ENCODE peak calls at places on chromosomes 4 and X, in seven cellular contexts. G is HCT116, M is K562, H is SK-N-SH, E is HepG2, K is H1, W is GM12878. V is an unnamed sample.

GRCh38 chr4:48602763-48603162 is 112.7 kb downstream of the ZAR1 start:
- DNase-seq in G (no peak), M (no peak), H (no peak), E (no peak), K (no peak), W (no peak), V (peak; percentile 32)

GRCh38 chr4:92387459-92388069 is 83.8 kb downstream of the GRID2 start:
- DNase-seq in G (peak; percentile 68), M (peak; percentile 3), H (peak; percentile 17), E (peak; percentile 30), K (peak; percentile 13), W (peak; percentile 4), V (peak; percentile 60)

GRCh38 chr4:119755599-119755998 is 127.0 kb upstream of the PDE5A start:
- DNase-seq in G (no peak), M (no peak), H (no peak), E (no peak), K (no peak), W (no peak), V (no peak)

GRCh38 chrX:149898554-149898953 is 17.6 kb downstream of the MAGEA8 start:
- DNase-seq in G (no peak), M (no peak), H (no peak), E (no peak), K (no peak), W (no peak), V (no peak)

GRCh38 chr4:7839856-7840255 is 99.8 kb downstream of the AFAP1 start:
- DNase-seq in G (no peak), M (no peak), H (no peak), E (no peak), K (no peak), W (no peak), V (no peak)

GRCh38 chr4:109127866-109128265 is 174.6 kb downstream of the COL25A1 start:
- DNase-seq in G (no peak), M (no peak), H (no peak), E (no peak), K (no peak), W (no peak), V (no peak)

GRCh38 chrX:96407501-96407900 is 277.1 kb upstream of the DIAPH2 start:
- DNase-seq in G (no peak), M (no peak), H (no peak), E (peak; percentile 19), K (no peak), W (no peak), V (no peak)

GRCh38 chrX:20968996-20969395 is 405.2 kb upstream of the CNKSR2 start:
- DNase-seq in G (no peak), M (no peak), H (no peak), E (no peak), K (no peak), W (no peak), V (no peak)

GRCh38 chr4:141913928-141914327 is 277.5 kb downstream of the IL15 start:
- DNase-seq in G (no peak), M (no peak), H (no peak), E (no peak), K (no peak), W (no peak), V (no peak)

GRCh38 chr4:23889814-23890269 is at the start of gene PPARGC1A:
- DNase-seq in G (no peak), M (no peak), H (peak; percentile 11), E (peak; percentile 80), K (no peak), W (no peak), V (peak; percentile 18)

GRCh38 chr4:112509243-112510190 is 6.5 kb downstream of the NEUROG2 start:
- DNase-seq in G (no peak), M (no peak), H (peak; percentile 49), E (no peak), K (no peak), W (no peak), V (peak; percentile 36)

GRCh38 chr4:8914461-8915171 is 43.0 kb upstream of the HMX1 start:
- DNase-seq in G (no peak), M (peak; percentile 2), H (peak; percentile 10), E (no peak), K (no peak), W (no peak), V (no peak)

GRCh38 chr4:64756016-64756415 is 346.8 kb upstream of the TECRL start:
- DNase-seq in G (no peak), M (no peak), H (no peak), E (no peak), K (no peak), W (no peak), V (no peak)

GRCh38 chr4:176467011-176467410 is 147.2 kb downstream of the SPCS3 start:
- DNase-seq in G (no peak), M (no peak), H (no peak), E (no peak), K (no peak), W (no peak), V (no peak)
- TF ChIP-seq JUND in G (no peak), M (no peak), H (no peak), E (no peak), K (no peak), W (no peak), V (no peak)

DNA sequence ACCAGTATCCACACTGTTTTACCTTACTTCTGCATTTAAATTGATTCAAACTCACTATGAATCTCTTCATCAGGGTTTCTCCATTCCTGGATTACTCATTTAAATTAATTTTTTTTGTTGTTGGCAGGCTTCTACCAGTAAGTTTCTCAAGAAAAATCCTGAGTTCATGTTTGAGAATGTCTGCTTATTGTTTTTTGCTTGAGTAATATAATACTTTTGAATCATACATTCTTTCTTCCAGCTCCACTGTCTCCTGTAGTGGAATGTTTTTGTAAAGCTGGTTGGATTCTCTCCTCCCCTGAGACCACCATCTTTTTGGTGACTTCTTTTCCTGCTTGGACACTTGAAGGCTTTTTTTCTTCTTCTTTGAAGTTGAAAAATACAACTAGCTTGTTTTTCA is 4.3 kb upstream of the MID1IP1 start:
- DNase-seq in G (no peak), M (no peak), H (no peak), E (no peak), K (no peak), W (no peak), V (no peak)
- TF ChIP-seq JUND in G (no peak), M (no peak), H (no peak), E (no peak), K (no peak), W (no peak), V (no peak)

DNA sequence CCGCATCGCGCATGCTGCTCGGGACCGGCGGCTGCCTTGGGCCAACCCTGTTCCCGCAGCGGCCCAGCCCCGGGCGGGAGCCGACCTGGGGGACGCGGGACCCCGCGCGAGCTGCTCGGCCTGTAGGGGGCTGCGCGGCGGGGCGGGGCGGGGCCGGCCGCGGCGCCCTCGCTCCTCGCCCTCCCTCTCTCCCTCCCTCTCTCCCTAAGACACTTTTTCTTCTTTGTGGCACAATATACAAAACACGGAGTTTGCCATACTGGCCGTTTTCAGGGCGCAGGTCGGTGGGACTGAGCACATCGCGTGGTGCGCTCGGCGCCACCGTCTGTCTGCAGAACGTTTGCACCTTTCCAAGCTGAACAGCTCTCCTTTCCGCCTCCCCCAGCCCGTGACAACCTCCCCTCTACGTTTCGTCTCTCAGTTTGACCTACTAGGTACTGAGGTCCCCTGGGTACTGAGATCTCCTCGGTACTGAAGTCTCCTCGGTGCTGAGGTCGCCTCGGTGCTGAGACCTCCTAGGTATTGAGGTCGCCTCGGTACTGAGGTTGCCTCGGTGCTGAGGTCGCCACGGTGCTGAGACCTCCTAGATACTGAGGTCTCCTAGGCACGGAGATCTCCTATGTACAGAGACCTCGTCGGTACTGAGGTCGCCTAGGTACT is 261.1 kb upstream of the PLCXD1 start:
- DNase-seq in G (no peak), M (peak; percentile 47), H (peak; percentile 26), E (peak; percentile 0), K (no peak), W (no peak), V (no peak)
- TF ChIP-seq JUND in G (no peak), M (no peak), H (no peak), E (no peak), K (no peak), W (no peak), V (no peak)

DNA sequence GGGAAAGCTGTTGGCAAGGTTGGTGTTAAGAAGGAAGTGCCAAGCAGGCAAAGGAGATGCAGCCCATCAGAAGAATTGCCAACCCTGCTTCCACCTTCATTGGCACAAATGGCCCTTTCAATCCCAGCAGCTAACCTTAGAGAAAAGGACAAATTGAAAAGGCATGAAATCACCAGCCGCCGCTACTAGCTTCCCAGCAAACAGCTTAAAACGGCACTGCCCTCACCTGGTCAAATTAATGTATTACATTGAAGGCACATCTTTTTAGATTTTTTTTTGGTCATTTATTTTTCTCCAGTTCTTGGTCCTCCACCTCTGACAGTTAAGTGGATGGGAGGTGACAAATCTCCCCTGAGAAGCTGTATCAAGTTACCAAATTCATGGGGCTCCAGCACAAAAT is 51.0 kb upstream of the NHSL2 start:
- DNase-seq in G (peak; percentile 6), M (no peak), H (no peak), E (peak; percentile 12), K (no peak), W (no peak), V (peak; percentile 36)
- TF ChIP-seq JUND in G (no peak), M (no peak), H (no peak), E (no peak), K (no peak), W (no peak), V (no peak)

GRCh38 chrX:53255738-53256191 is 25.6 kb downstream of the IQSEC2 start:
- DNase-seq in G (no peak), M (peak; percentile 92), H (peak; percentile 52), E (no peak), K (no peak), W (no peak), V (no peak)
- TF ChIP-seq JUND in G (no peak), M (peak; percentile 43), H (no peak), E (no peak), K (no peak), W (no peak), V (no peak)

V was measured in T47D.